ENCODE peak calls at places on chromosomes 1 and 21, in five cellular contexts. A is cardiac muscle cell, D is kidney epithelial cell, P is ovary, W is prostate gland. U is an unnamed sample.

GRCh38 chr1:226121587-226122400 is 59.3 kb downstream of the H3-3A start:
- DNase-seq in A (peak; percentile 77), D (no peak), P (peak; percentile 70), W (peak; percentile 60), U (no peak)

GRCh38 chr1:113479713-113480676 is 89.7 kb downstream of the MAGI3 start:
- DNase-seq in A (no peak), D (no peak), P (no peak), W (no peak), U (no peak)

GRCh38 chr1:189435398-189435797 is 1042.3 kb downstream of the BRINP3 start:
- DNase-seq in A (no peak), D (no peak), P (no peak), W (no peak), U (no peak)

GRCh38 chr1:154476791-154477190 is 25.2 kb upstream of the TDRD10 start:
- DNase-seq in A (no peak), D (no peak), P (no peak), W (no peak), U (no peak)

GRCh38 chr1:205545991-205546390 is 41.5 kb downstream of the CDK18 start:
- DNase-seq in A (no peak), D (no peak), P (no peak), W (no peak), U (no peak)

GRCh38 chr1:160157174-160157573 is 5.8 kb downstream of the ATP1A4 start:
- DNase-seq in A (no peak), D (no peak), P (no peak), W (peak; percentile 10), U (no peak)

GRCh38 chr21:37531402-37532042 is 164.9 kb downstream of the DYRK1A start:
- DNase-seq in A (no peak), D (no peak), P (peak; percentile 41), W (no peak), U (no peak)

GRCh38 chr1:46134660-46135331 is 2.4 kb upstream of the PIK3R3 start:
- DNase-seq in A (no peak), D (no peak), P (no peak), W (peak; percentile 59), U (no peak)

GRCh38 chr1:176157995-176158394 is 49.1 kb downstream of the COP1 start:
- DNase-seq in A (no peak), D (no peak), P (no peak), W (no peak), U (no peak)

GRCh38 chr1:154418062-154418897 is 13.1 kb downstream of the IL6R start:
- DNase-seq in A (no peak), D (peak; percentile 92), P (peak; percentile 62), W (peak; percentile 95), U (no peak)

GRCh38 chr1:231626951-231627614 is 493 bp downstream of the DISC1 start:
- DNase-seq in A (peak; percentile 68), D (no peak), P (peak; percentile 58), W (peak; percentile 31), U (no peak)

GRCh38 chr1:237235080-237235479 is 193.1 kb downstream of the RYR2 start:
- DNase-seq in A (peak; percentile 80), D (no peak), P (peak; percentile 39), W (no peak), U (no peak)

GRCh38 chr1:25217015-25217414 is 15.3 kb downstream of the SYF2 start:
- DNase-seq in A (no peak), D (no peak), P (no peak), W (no peak), U (no peak)

GRCh38 chr1:22794691-22795090 is 84.1 kb downstream of the EPHB2 start:
- DNase-seq in A (no peak), D (no peak), P (peak; percentile 54), W (no peak), U (no peak)

GRCh38 chr1:184743062-184743756 is 11.4 kb downstream of the EDEM3 start:
- DNase-seq in A (no peak), D (no peak), P (no peak), W (no peak), U (no peak)

GRCh38 chr21:41926807-41927171 is 27.0 kb downstream of the C2CD2 start:
- DNase-seq in A (no peak), D (no peak), P (no peak), W (no peak), U (no peak)

GRCh38 chr1:29825274-29825940 is 589.1 kb downstream of the PTPRU start:
- DNase-seq in A (no peak), D (no peak), P (no peak), W (no peak), U (no peak)

GRCh38 chr1:180401999-180402398 is 100.4 kb downstream of the ACBD6 start:
- DNase-seq in A (no peak), D (no peak), P (no peak), W (no peak), U (no peak)

DNA sequence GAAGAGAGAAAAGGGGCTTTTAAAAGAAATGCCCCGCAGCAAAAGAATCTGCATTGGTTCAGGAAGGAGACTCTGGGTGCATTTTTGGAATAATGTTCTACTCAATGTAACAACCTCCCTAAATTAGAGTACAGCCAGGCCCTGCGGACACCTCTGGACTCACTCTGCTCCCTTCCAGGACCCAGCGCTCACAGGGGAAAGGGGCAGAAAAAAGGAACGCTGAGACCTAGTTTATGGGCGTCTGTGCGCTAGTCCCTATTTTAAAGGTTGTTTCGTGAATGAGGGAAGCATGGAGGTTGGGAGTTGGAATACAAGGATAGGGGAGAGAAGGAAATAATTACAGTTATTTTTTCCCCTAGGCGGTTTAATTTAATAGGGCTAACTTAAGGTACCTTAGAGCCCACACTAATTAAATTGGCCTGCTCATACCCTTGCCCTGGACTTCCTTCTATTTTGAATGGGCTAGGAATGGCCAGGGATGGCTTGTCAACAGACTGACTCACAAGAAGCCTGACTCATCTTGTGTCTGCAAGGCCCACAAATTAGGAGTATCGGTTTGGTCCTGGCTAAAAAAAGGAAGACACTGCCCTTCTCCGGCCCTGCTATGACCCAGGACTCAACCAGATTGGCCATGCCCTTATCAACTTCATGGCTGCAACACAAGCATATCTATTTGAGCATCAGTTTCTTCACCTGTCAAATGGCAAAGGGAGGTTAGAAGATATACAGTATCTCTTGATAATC is 1.9 kb upstream of the SSBP3 start:
- DNase-seq in A (no peak), D (peak; percentile 69), P (peak; percentile 60), W (no peak), U (peak; percentile 66)
- H3K4me3 ChIP-seq in A (no peak overlapping the region), D (no peak overlapping the region), P (no peak overlapping the region), W (no peak overlapping the region), U (no peak overlapping the region)

GRCh38 chr1:116949213-116949985 is 39.7 kb downstream of the PTGFRN start:
- DNase-seq in A (no peak), D (no peak), P (no peak), W (no peak), U (no peak)
- H3K36me3 ChIP-seq in A (peaks cover 24% of the 10 kb centered on the region), D (peaks cover 4% of the 10 kb centered on the region), P (no peaks in the 10 kb centered on the region), W (no peaks in the 10 kb centered on the region), U (no peaks in the 10 kb centered on the region)

GRCh38 chr21:44873356-44874239 is at the start of gene PTTG1IP:
- DNase-seq in A (peak; percentile 99), D (peak; percentile 71), P (peak; percentile 98), W (peak; percentile 97), U (peak; percentile 73)

GRCh38 chr21:44874497-44875331 is 1.2 kb upstream of the PTTG1IP start:
- DNase-seq in A (peak; percentile 17), D (no peak), P (peak; percentile 65), W (peak; percentile 47), U (no peak)

GRCh38 chr21:44876849-44877575 is 3.5 kb upstream of the PTTG1IP start:
- DNase-seq in A (no peak), D (no peak), P (no peak), W (no peak), U (no peak)

GRCh38 chr21:44874240-44874496 is 678 bp upstream of the PTTG1IP start:
- DNase-seq in A (no peak), D (no peak), P (no peak), W (no peak), U (no peak)

DNA sequence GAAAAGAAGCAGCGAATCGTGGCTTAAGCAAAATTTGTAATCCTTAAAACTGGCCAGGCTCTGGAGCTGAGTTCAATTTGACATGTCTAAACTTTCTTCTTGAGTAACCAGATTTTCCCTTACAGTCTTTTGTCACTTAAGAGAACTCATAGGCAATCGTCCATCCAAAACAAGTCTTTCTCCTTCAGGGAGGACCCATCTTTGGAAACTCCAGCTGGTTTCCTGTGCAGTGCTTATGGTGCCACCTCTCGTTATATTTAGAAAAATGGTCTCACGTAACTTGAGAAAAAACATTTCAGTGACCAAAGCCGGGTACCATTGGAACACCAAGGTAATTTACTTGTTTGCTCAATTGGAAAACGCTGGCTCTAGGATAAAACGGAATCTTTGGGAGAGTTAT is 1.9 kb upstream of the PTTG1IP start:
- DNase-seq in A (no peak), D (no peak), P (no peak), W (peak; percentile 40), U (no peak)
- TF ChIP-seq CTCF in A (peak; percentile 24), D (no peak), P (no peak), W (peak; percentile 16), U (no peak)

DNA sequence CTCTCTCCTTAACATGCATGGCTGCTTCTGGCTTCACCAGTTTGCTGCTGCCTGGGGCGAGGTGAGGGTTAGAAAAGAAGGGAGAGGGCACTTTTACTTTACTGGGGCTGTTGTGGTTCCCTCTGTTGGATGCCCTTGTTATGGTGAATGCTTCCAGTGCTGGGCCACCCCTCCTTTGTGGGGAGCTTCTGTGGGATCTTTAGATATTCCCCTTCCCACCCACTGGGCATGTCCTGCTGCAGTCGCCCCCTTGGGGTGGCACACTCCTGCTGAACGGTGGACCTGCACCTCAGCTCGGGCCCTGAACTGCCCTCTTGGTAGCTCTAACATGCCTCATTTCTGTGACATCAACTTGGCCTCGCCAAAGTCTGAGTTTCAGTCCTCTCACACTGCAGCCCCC is 6.0 kb downstream of the TNN start:
- DNase-seq in A (no peak), D (no peak), P (no peak), W (no peak), U (no peak)
- H3K4me3 ChIP-seq in A (no peak overlapping the region), D (no peak overlapping the region), P (no peak overlapping the region), W (no peak overlapping the region), U (no peak overlapping the region)

GRCh38 chr1:191889623-191890003 is 268.6 kb upstream of the RGS18 start:
- DNase-seq in A (no peak), D (no peak), P (no peak), W (no peak), U (no peak)
- H3K36me3 ChIP-seq in A (no peaks in the 10 kb centered on the region), D (no peaks in the 10 kb centered on the region), P (no peaks in the 10 kb centered on the region), W (no peaks in the 10 kb centered on the region), U (no peaks in the 10 kb centered on the region)

GRCh38 chr1:3134378-3135072 is 65.5 kb downstream of the PRDM16 start:
- DNase-seq in A (no peak), D (no peak), P (no peak), W (no peak), U (no peak)
- TF ChIP-seq CTCF in A (no peak), D (no peak), P (no peak), W (no peak), U (no peak)